ENCODE peak calls at places on chromosomes 3 and 15, in five cellular contexts. One of them, this sample, is unnamed.

GRCh38 chr15:63915888-63916731 is 82.4 kb upstream of the HERC1 start:
- DNase-seq in astrocyte of the spinal cord: peak
- DNase-seq in M059J: peak
- DNase-seq in cardiac muscle cell: peak
- DNase-seq in stimulated activated CD4-positive, alpha-beta T cell treated with anti-CD3 and anti-CD28 coated beads, TNF-alpha, amount 100 ng/mL, for 4 hours: no peak
- DNase-seq in this sample: no peak

GRCh38 chr3:49022751-49023171 is 840 bp downstream of the NDUFAF3 start:
- DNase-seq in M059J: peak
- DNase-seq in stimulated activated CD4-positive, alpha-beta T cell treated with anti-CD3 and anti-CD28 coated beads, TNF-alpha, amount 100 ng/mL, for 4 hours: no peak
- DNase-seq in cardiac muscle cell: no peak
- DNase-seq in astrocyte of the spinal cord: no peak
- DNase-seq in this sample: no peak

GRCh38 chr15:62997441-62997840 is 45.1 kb upstream of the TPM1 start:
- DNase-seq in stimulated activated CD4-positive, alpha-beta T cell treated with anti-CD3 and anti-CD28 coated beads, TNF-alpha, amount 100 ng/mL, for 4 hours: no peak
- DNase-seq in M059J: peak
- DNase-seq in cardiac muscle cell: no peak
- DNase-seq in astrocyte of the spinal cord: no peak
- DNase-seq in this sample: no peak

GRCh38 chr15:60044636-60045273 is 40.6 kb downstream of the FOXB1 start:
- DNase-seq in astrocyte of the spinal cord: no peak
- DNase-seq in M059J: peak
- DNase-seq in cardiac muscle cell: no peak
- DNase-seq in stimulated activated CD4-positive, alpha-beta T cell treated with anti-CD3 and anti-CD28 coated beads, TNF-alpha, amount 100 ng/mL, for 4 hours: no peak
- DNase-seq in this sample: no peak

GRCh38 chr3:67649681-67650080 is 4.7 kb downstream of the SUCLG2 start:
- DNase-seq in cardiac muscle cell: no peak
- DNase-seq in stimulated activated CD4-positive, alpha-beta T cell treated with anti-CD3 and anti-CD28 coated beads, TNF-alpha, amount 100 ng/mL, for 4 hours: no peak
- DNase-seq in M059J: no peak
- DNase-seq in astrocyte of the spinal cord: no peak
- DNase-seq in this sample: no peak

GRCh38 chr15:73399163-73399562 is 30.4 kb upstream of the HCN4 start:
- DNase-seq in stimulated activated CD4-positive, alpha-beta T cell treated with anti-CD3 and anti-CD28 coated beads, TNF-alpha, amount 100 ng/mL, for 4 hours: no peak
- DNase-seq in cardiac muscle cell: no peak
- DNase-seq in astrocyte of the spinal cord: no peak
- DNase-seq in M059J: no peak
- DNase-seq in this sample: no peak

GRCh38 chr15:79450648-79451047 is 18.5 kb downstream of the MINAR1 start:
- DNase-seq in M059J: no peak
- DNase-seq in stimulated activated CD4-positive, alpha-beta T cell treated with anti-CD3 and anti-CD28 coated beads, TNF-alpha, amount 100 ng/mL, for 4 hours: no peak
- DNase-seq in cardiac muscle cell: no peak
- DNase-seq in astrocyte of the spinal cord: no peak
- DNase-seq in this sample: no peak

GRCh38 chr3:11510001-11510760 is 133.5 kb downstream of the VGLL4 start:
- DNase-seq in cardiac muscle cell: peak
- DNase-seq in stimulated activated CD4-positive, alpha-beta T cell treated with anti-CD3 and anti-CD28 coated beads, TNF-alpha, amount 100 ng/mL, for 4 hours: no peak
- DNase-seq in M059J: no peak
- DNase-seq in astrocyte of the spinal cord: no peak
- DNase-seq in this sample: no peak

GRCh38 chr15:31473384-31474058 is 146.9 kb downstream of the KLF13 start:
- DNase-seq in cardiac muscle cell: no peak
- DNase-seq in M059J: no peak
- DNase-seq in astrocyte of the spinal cord: no peak
- DNase-seq in stimulated activated CD4-positive, alpha-beta T cell treated with anti-CD3 and anti-CD28 coated beads, TNF-alpha, amount 100 ng/mL, for 4 hours: no peak
- DNase-seq in this sample: no peak

GRCh38 chr15:67127925-67128324 is 62.5 kb downstream of the SMAD3 start:
- DNase-seq in M059J: peak
- DNase-seq in astrocyte of the spinal cord: peak
- DNase-seq in stimulated activated CD4-positive, alpha-beta T cell treated with anti-CD3 and anti-CD28 coated beads, TNF-alpha, amount 100 ng/mL, for 4 hours: no peak
- DNase-seq in cardiac muscle cell: peak
- DNase-seq in this sample: no peak

GRCh38 chr15:72227192-72227586 is 3.8 kb downstream of the PKM start:
- DNase-seq in astrocyte of the spinal cord: peak
- DNase-seq in M059J: peak
- DNase-seq in stimulated activated CD4-positive, alpha-beta T cell treated with anti-CD3 and anti-CD28 coated beads, TNF-alpha, amount 100 ng/mL, for 4 hours: peak
- DNase-seq in cardiac muscle cell: peak
- DNase-seq in this sample: no peak

GRCh38 chr3:170346481-170347125 is 10.9 kb upstream of the SKIL start:
- DNase-seq in cardiac muscle cell: no peak
- DNase-seq in M059J: peak
- DNase-seq in stimulated activated CD4-positive, alpha-beta T cell treated with anti-CD3 and anti-CD28 coated beads, TNF-alpha, amount 100 ng/mL, for 4 hours: no peak
- DNase-seq in astrocyte of the spinal cord: no peak
- DNase-seq in this sample: no peak